ENCODE peak calls at places on chromosomes 2 and 18, in five cellular contexts. W, C, R, P and F are unnamed samples.

GRCh38 chr2:226581661-226582060 is 218.0 kb downstream of the IRS1 start:
- DNase-seq in C (no peak), W (no peak), R (peak), P (no peak), F (no peak)

GRCh38 chr2:8682719-8683667 is 1.1 kb downstream of the ID2 start:
- DNase-seq in W (peak), P (peak), R (peak), C (peak), F (peak)

GRCh38 chr2:107002735-107003134 is 116.8 kb upstream of the ST6GAL2 start:
- DNase-seq in P (no peak), C (no peak), W (no peak), R (peak), F (no peak)

GRCh38 chr18:51651761-51652160 is 454.3 kb upstream of the MEX3C start:
- DNase-seq in P (no peak), R (no peak), C (no peak), W (no peak), F (no peak)

GRCh38 chr2:110746586-110747521 is 14.5 kb downstream of the ACOXL start:
- DNase-seq in P (no peak), W (no peak), C (no peak), R (no peak), F (no peak)

GRCh38 chr2:218168635-218169462 is 2.1 kb upstream of the CXCR1 start:
- DNase-seq in R (no peak), W (peak), C (no peak), P (peak), F (peak)

GRCh38 chr2:157376041-157376440 is 50.4 kb upstream of the ERMN start:
- DNase-seq in W (no peak), C (no peak), R (no peak), P (no peak), F (no peak)

GRCh38 chr2:219418155-219418569 is at the start of gene DES:
- DNase-seq in C (peak), R (no peak), W (peak), P (peak), F (no peak)

GRCh38 chr2:216603010-216603883 is 30.0 kb upstream of the IGFBP2 start:
- DNase-seq in W (no peak), C (no peak), R (no peak), P (no peak), F (no peak)

GRCh38 chr2:120244656-120245519 is 7.8 kb upstream of the RALB start:
- DNase-seq in R (no peak), W (no peak), P (peak), C (no peak), F (no peak)

GRCh38 chr2:65350714-65351113 is 81.7 kb downstream of the SPRED2 start:
- DNase-seq in R (no peak), C (no peak), W (peak), P (peak), F (no peak)
- TF ChIP-seq CTCF in R (peak), C (no peak), W (peak), P (peak), F (peak)

DNA sequence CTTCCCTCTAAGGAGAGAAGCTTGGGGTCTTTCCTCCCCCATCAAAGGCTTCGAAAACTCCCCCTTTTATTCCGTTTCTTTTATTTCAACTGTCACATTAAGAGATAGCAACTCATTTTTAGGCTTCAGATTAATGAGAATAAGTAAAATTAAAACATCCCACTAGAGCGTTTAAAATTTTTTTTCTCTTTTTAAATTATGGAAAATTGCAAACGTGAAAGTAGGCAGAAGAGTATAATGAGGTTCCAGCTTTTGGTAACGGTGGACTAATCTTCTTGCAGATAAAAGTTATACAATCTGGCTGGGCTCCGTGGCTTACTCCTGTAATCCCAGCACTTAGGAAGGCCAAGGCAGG is 21.9 kb upstream of the RMP24 start:
- DNase-seq in C (no peak), P (no peak), W (no peak), R (no peak), F (no peak)
- H3K4me3 ChIP-seq in C (peak), P (peak), W (peak), R (peak), F (no peak)

GRCh38 chr2:9814129-9814868 is 29.0 kb upstream of the TAF1B start:
- DNase-seq in P (peak), C (peak), W (no peak), R (no peak), F (no peak)
- H3K9ac ChIP-seq in P (no peak), C (no peak), W (no peak), R (peak), F (no peak)

GRCh38 chr2:101519173-101519492 is 44.2 kb upstream of the RFX8 start:
- DNase-seq in P (no peak), R (no peak), W (no peak), C (no peak), F (no peak)
- TF ChIP-seq CTCF in P (no peak), R (no peak), W (no peak), C (no peak), F (no peak)